ENCODE peak calls at places on chromosomes 1 and 21, in seven cellular contexts. R, K, W, X, O, Z and N are unnamed samples.

GRCh38 chr21:43292041-43292865 is 123.4 kb downstream of the CRYAA start:
- DNase-seq in R (no peak), K (no peak), W (no peak), X (no peak), O (no peak), Z (no peak), N (peak)

GRCh38 chr1:167173516-167174184 is 47.0 kb upstream of the POU2F1 start:
- DNase-seq in R (no peak), K (no peak), W (no peak), X (peak), O (peak), Z (no peak), N (no peak)

GRCh38 chr1:74193908-74194307 is 4.1 kb downstream of the LRRIQ3 start:
- DNase-seq in R (no peak), K (no peak), W (no peak), X (peak), O (peak), Z (peak), N (no peak)

GRCh38 chr1:233394860-233395717 is 67.6 kb downstream of the MAP3K21 start:
- DNase-seq in R (peak), K (no peak), W (peak), X (peak), O (peak), Z (peak), N (no peak)

GRCh38 chr1:2205191-2205952 is 10.8 kb upstream of the FAAP20 start:
- DNase-seq in R (peak), K (no peak), W (peak), X (peak), O (peak), Z (peak), N (no peak)

GRCh38 chr1:145962157-145963102 is 1.9 kb downstream of the ANKRD34A start:
- DNase-seq in R (no peak), K (no peak), W (no peak), X (peak), O (peak), Z (no peak), N (no peak)

GRCh38 chr1:52281518-52281917 is 84.5 kb downstream of the CC2D1B start:
- DNase-seq in R (no peak), K (no peak), W (no peak), X (peak), O (peak), Z (no peak), N (no peak)

GRCh38 chr1:111513410-111514020 is 10.1 kb upstream of the ADORA3 start:
- DNase-seq in R (no peak), K (no peak), W (no peak), X (peak), O (no peak), Z (no peak), N (no peak)

GRCh38 chr1:204520834-204521709 is 4.9 kb downstream of the MDM4 start:
- DNase-seq in R (no peak), K (no peak), W (peak), X (peak), O (no peak), Z (no peak), N (no peak)

GRCh38 chr1:37602750-37603694 is 7.3 kb upstream of the GNL2 start:
- DNase-seq in R (peak), K (no peak), W (peak), X (peak), O (peak), Z (peak), N (no peak)

GRCh38 chr1:169348356-169349036 is 19.1 kb downstream of the NME7 start:
- DNase-seq in R (peak), K (no peak), W (peak), X (peak), O (peak), Z (peak), N (no peak)

GRCh38 chr1:22709891-22710687 is 550 bp upstream of the EPHB2 start:
- DNase-seq in R (peak), K (no peak), W (peak), X (peak), O (peak), Z (peak), N (no peak)

GRCh38 chr1:40651138-40651857 is 14.2 kb downstream of the RIMS3 start:
- DNase-seq in R (no peak), K (no peak), W (no peak), X (no peak), O (peak), Z (peak), N (no peak)

GRCh38 chr21:44871576-44872265 is 1.8 kb downstream of the PTTG1IP start:
- DNase-seq in R (no peak), K (no peak), W (no peak), X (peak), O (peak), Z (peak), N (peak)

GRCh38 chr1:19377812-19378718 is 65.9 kb downstream of the SLC66A1 start:
- DNase-seq in R (no peak), K (no peak), W (no peak), X (no peak), O (no peak), Z (no peak), N (no peak)

GRCh38 chr1:29134695-29135028 is 11.0 kb upstream of the TMEM200B start:
- DNase-seq in R (no peak), K (no peak), W (no peak), X (no peak), O (no peak), Z (no peak), N (no peak)

GRCh38 chr1:202160377-202160940 is at the start of gene PTPN7:
- DNase-seq in R (no peak), K (no peak), W (peak), X (no peak), O (no peak), Z (no peak), N (no peak)

GRCh38 chr21:28805885-28806284 is 186.8 kb downstream of the LTN1 start:
- DNase-seq in R (no peak), K (no peak), W (no peak), X (peak), O (peak), Z (no peak), N (no peak)

GRCh38 chr1:113042336-113043143 is 30.5 kb upstream of the LRIG2 start:
- DNase-seq in R (peak), K (no peak), W (peak), X (peak), O (peak), Z (peak), N (no peak)

GRCh38 chr1:151175910-151176309 is at the start of gene TMOD4:
- DNase-seq in R (no peak), K (no peak), W (no peak), X (peak), O (no peak), Z (no peak), N (no peak)

GRCh38 chr1:8363764-8364301 is 45.9 kb downstream of the SLC45A1 start:
- DNase-seq in R (no peak), K (no peak), W (no peak), X (no peak), O (no peak), Z (no peak), N (no peak)

GRCh38 chr1:7827134-7827955 is 25.5 kb downstream of the UTS2 start:
- DNase-seq in R (no peak), K (no peak), W (no peak), X (no peak), O (no peak), Z (no peak), N (no peak)

GRCh38 chr1:33349081-33349759 is 28.3 kb upstream of the A3GALT2 start:
- DNase-seq in R (peak), K (no peak), W (peak), X (peak), O (peak), Z (peak), N (no peak)

GRCh38 chr1:53835491-53835890 is 2.6 kb downstream of the NDC1 start:
- DNase-seq in R (no peak), K (no peak), W (peak), X (no peak), O (peak), Z (no peak), N (no peak)

GRCh38 chr1:78143152-78143551 is 97.4 kb downstream of the GIPC2 start:
- DNase-seq in R (no peak), K (no peak), W (peak), X (no peak), O (no peak), Z (no peak), N (no peak)

GRCh38 chr1:10361515-10361914 is 37.3 kb upstream of the PGD start:
- DNase-seq in R (no peak), K (no peak), W (no peak), X (no peak), O (no peak), Z (no peak), N (no peak)

GRCh38 chr1:67110352-67110751 is 24.4 kb downstream of the C1orf141 start:
- DNase-seq in R (no peak), K (no peak), W (peak), X (no peak), O (no peak), Z (no peak), N (no peak)

GRCh38 chr1:204145033-204145504 is 6.8 kb downstream of the ETNK2 start:
- DNase-seq in R (no peak), K (no peak), W (no peak), X (no peak), O (no peak), Z (no peak), N (no peak)

GRCh38 chr1:160260436-160261382 is 1.6 kb downstream of the DCAF8 start:
- DNase-seq in R (no peak), K (no peak), W (peak), X (peak), O (peak), Z (peak), N (no peak)

GRCh38 chr1:169105434-169106094 is 926 bp upstream of the ATP1B1 start:
- DNase-seq in R (no peak), K (no peak), W (peak), X (peak), O (peak), Z (peak), N (peak)

GRCh38 chr1:29356663-29357062 is 120.3 kb downstream of the PTPRU start:
- DNase-seq in R (no peak), K (no peak), W (no peak), X (no peak), O (peak), Z (no peak), N (no peak)

GRCh38 chr1:154736840-154737239 is 128.9 kb upstream of the ADAR start:
- DNase-seq in R (no peak), K (no peak), W (no peak), X (peak), O (peak), Z (no peak), N (no peak)

GRCh38 chr21:26391166-26391565 is 181.9 kb downstream of the CYYR1 start:
- DNase-seq in R (no peak), K (no peak), W (no peak), X (peak), O (peak), Z (no peak), N (no peak)

GRCh38 chr1:238487931-238488330 is 597.2 kb upstream of the ZP4 start:
- DNase-seq in R (no peak), K (no peak), W (no peak), X (no peak), O (no peak), Z (no peak), N (no peak)

GRCh38 chr1:150877220-150877516 is 769 bp upstream of the ARNT start:
- DNase-seq in R (no peak), K (no peak), W (peak), X (no peak), O (no peak), Z (no peak), N (no peak)

GRCh38 chr1:40308036-40308727 is 8.9 kb downstream of the COL9A2 start:
- DNase-seq in R (no peak), K (no peak), W (no peak), X (no peak), O (no peak), Z (no peak), N (no peak)

GRCh38 chr1:187817782-187818181 is 989.0 kb downstream of the PLA2G4A start:
- DNase-seq in R (no peak), K (no peak), W (peak), X (no peak), O (peak), Z (no peak), N (no peak)
- TF ChIP-seq CTCF in R (no peak), K (peak), W (peak), X (no peak), O (no peak), Z (no peak), N (no peak)

GRCh38 chr1:94792473-94792875 is 27.7 kb upstream of the SLC44A3 start:
- DNase-seq in R (no peak), K (no peak), W (peak), X (peak), O (peak), Z (no peak), N (no peak)
- TF ChIP-seq CTCF in R (peak), K (peak), W (no peak), X (peak), O (peak), Z (peak), N (peak)

GRCh38 chr1:198772626-198773025 is 133.8 kb downstream of the PTPRC start:
- DNase-seq in R (no peak), K (no peak), W (no peak), X (no peak), O (no peak), Z (no peak), N (no peak)

GRCh38 chr1:198774418-198774817 is 135.6 kb downstream of the PTPRC start:
- DNase-seq in R (no peak), K (no peak), W (no peak), X (no peak), O (no peak), Z (no peak), N (no peak)

GRCh38 chr1:198775606-198776005 is 136.8 kb downstream of the PTPRC start:
- DNase-seq in R (no peak), K (no peak), W (no peak), X (peak), O (no peak), Z (no peak), N (no peak)

GRCh38 chr1:198773030-198773429 is 134.2 kb downstream of the PTPRC start:
- DNase-seq in R (no peak), K (no peak), W (no peak), X (no peak), O (no peak), Z (no peak), N (no peak)

GRCh38 chr1:198771562-198772153 is 132.8 kb downstream of the PTPRC start:
- DNase-seq in R (peak), K (no peak), W (peak), X (peak), O (peak), Z (peak), N (no peak)
- TF ChIP-seq CTCF in R (peak), K (peak), W (peak), X (peak), O (peak), Z (peak), N (peak)

DNA sequence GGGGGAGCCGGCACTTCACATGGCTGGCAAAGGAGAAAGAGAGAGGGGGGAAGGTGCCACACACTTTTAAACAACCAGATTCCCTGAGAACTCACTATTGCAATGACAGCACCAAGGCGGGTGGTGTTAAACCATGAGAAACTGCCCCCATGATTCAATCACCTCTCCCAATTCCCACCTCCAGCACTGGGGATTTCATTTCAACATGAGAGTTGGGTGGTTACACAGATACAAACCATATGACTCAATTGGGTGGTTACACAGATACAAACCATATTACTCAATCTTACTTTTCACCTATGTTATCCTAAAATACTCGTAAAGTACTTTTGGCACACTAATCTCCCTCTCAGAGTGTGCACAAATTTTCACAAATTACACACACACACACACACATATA is 1097.5 kb upstream of the TMPRSS15 start:
- DNase-seq in R (no peak), K (no peak), W (no peak), X (no peak), O (no peak), Z (no peak), N (no peak)
- TF ChIP-seq CTCF in R (no peak), K (no peak), W (no peak), X (no peak), O (no peak), Z (no peak), N (no peak)

DNA sequence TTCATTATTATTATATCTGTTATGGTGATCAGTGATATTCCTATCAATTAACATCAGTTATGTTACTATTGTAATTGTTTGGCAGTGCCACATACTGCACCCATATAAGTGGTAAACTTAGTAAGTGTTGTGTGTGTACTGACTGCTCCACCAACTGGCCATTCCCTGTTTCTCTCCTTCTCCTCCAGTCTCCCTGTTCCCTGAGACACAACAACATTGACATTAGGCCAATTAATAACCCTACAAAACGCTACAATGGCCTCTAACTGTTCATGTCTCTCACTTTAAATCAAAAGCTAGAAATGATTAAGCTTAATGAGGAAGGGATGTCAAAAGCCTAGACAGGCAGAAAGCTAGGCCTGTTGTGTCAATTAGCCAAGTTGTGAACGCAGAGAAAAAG is 6.6 kb upstream of the THRAP3 start:
- DNase-seq in R (no peak), K (no peak), W (no peak), X (peak), O (peak), Z (peak), N (no peak)
- TF ChIP-seq CTCF in R (no peak), K (peak), W (no peak), X (peak), O (peak), Z (peak), N (peak)

DNA sequence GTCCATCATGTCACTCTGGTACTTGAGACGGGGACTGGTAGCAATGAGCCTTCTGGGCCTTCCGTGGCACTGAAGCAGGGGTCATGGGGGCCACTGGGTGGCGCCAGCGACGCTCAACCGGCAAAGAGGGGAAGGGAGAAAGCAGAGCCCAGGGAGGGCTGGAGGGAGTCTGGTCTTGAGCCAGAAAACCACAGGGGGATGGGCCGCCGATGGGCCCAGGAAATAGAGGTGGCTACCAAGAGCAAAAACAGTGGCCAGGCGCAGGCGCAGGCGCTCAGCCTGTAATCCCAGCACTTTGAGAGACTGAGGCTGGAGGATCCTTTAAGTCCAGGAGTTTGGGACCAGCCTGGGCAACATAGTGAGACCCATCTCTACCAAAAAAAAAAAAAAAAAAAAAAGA is 21.8 kb downstream of the EXOC8 start:
- DNase-seq in R (no peak), K (no peak), W (peak), X (peak), O (peak), Z (peak), N (no peak)
- TF ChIP-seq CTCF in R (peak), K (peak), W (peak), X (peak), O (peak), Z (peak), N (peak)

GRCh38 chr1:172778461-172779455 is 119.9 kb downstream of the FASLG start:
- DNase-seq in R (no peak), K (no peak), W (peak), X (peak), O (peak), Z (no peak), N (no peak)
- TF ChIP-seq CTCF in R (peak), K (peak), W (peak), X (no peak), O (peak), Z (peak), N (peak)

DNA sequence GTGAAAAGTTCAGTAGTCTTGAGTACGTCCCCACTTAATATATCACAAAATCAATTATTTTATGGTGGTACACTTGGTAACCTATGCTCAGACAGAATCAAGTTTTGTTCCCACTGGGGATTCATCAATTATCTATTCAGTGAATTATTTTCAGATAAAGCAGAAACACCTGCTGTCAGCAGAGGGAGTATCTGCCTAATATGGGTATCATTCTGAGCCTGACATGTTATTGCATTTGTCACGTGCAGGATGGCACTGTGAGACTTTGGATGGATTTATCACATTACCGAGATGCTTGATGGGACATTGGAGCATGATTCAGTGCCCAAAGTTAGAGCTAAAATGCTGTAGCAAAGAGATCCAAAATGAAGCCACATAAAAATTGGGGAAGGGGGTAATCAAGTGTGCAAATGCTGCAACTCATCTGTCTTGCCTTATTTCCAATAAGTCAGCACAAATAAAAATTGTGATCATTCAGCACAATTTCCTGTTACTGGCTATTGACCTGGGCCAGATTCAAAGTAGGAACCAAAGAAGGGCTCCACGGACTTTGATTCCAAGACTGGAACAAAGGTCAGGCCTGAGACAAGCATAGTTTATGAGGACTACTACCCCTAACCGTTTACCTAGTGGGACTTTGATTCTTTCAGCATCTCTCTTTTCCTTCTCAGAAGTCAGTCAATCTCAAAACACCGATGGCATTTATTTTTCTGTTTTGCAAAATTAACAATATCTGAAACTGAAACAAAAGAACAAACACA is 657.7 kb downstream of the LMO4 start:
- DNase-seq in R (no peak), K (no peak), W (no peak), X (no peak), O (peak), Z (no peak), N (no peak)
- TF ChIP-seq CTCF in R (peak), K (no peak), W (no peak), X (no peak), O (peak), Z (no peak), N (no peak)